ENCODE peak calls at places on chromosomes 5 and 9, in four cellular contexts. S is hepatocyte, G is HTR-8/SVneo, E is Daoy. V is an unnamed sample.
A peak's percentile ranks its signal among the peaks of the same experiment; 100 is the strongest.

GRCh38 chr5:1514027-1514818 is 9.5 kb downstream of the LPCAT1 start:
- DNase-seq in S (no peak), G (no peak), E (no peak), V (no peak)

GRCh38 chr5:321233-321725 is at the start of gene AHRR:
- DNase-seq in S (peak; percentile 86), G (peak; percentile 95), E (peak; percentile 85), V (peak; percentile 93)

GRCh38 chr9:120733190-120733589 is 18.9 kb upstream of the MEGF9 start:
- DNase-seq in S (peak; percentile 74), G (no peak), E (no peak), V (no peak)

GRCh38 chr9:129676287-129676686 is 10.8 kb downstream of the PRRX2 start:
- DNase-seq in S (no peak), G (no peak), E (no peak), V (no peak)

GRCh38 chr9:27157736-27158135 is 48.7 kb downstream of the TEK start:
- DNase-seq in S (no peak), G (no peak), E (no peak), V (no peak)

GRCh38 chr5:78002690-78003089 is 226.6 kb upstream of the TBCA start:
- DNase-seq in S (no peak), G (no peak), E (no peak), V (no peak)

GRCh38 chr9:34989946-34990635 is 546 bp downstream of the DNAJB5 start:
- DNase-seq in S (peak; percentile 91), G (peak; percentile 23), E (peak; percentile 71), V (peak; percentile 71)

GRCh38 chr5:116668361-116668760 is 93.7 kb upstream of the SEMA6A start:
- DNase-seq in S (no peak), G (no peak), E (no peak), V (no peak)

GRCh38 chr5:197892-198489 is 6.7 kb downstream of the LRRC14B start:
- DNase-seq in S (no peak), G (no peak), E (no peak), V (no peak)

GRCh38 chr5:109900453-109900852 is 210.7 kb downstream of the MAN2A1 start:
- DNase-seq in S (no peak), G (no peak), E (no peak), V (peak; percentile 32)

GRCh38 chr9:95088421-95089161 is 228.9 kb downstream of the FANCC start:
- DNase-seq in S (no peak), G (no peak), E (peak; percentile 50), V (no peak)

GRCh38 chr9:68488126-68488525 is 52.6 kb downstream of the TMEM252 start:
- DNase-seq in S (no peak), G (no peak), E (no peak), V (no peak)

GRCh38 chr5:19241690-19242089 is 746.3 kb downstream of the CDH18 start:
- DNase-seq in S (no peak), G (no peak), E (peak; percentile 78), V (no peak)

GRCh38 chr5:159022178-159022556 is 77.5 kb downstream of the EBF1 start:
- DNase-seq in S (peak; percentile 26), G (no peak), E (peak; percentile 47), V (no peak)

GRCh38 chr9:129863059-129863690 is 27.9 kb downstream of the USP20 start:
- DNase-seq in S (no peak), G (peak; percentile 89), E (peak; percentile 98), V (no peak)

GRCh38 chr5:68406767-68407232 is 191.2 kb downstream of the PIK3R1 start:
- DNase-seq in S (peak; percentile 47), G (no peak), E (no peak), V (peak; percentile 81)

GRCh38 chr5:52693279-52693678 is 94.4 kb upstream of the ITGA1 start:
- DNase-seq in S (peak; percentile 35), G (no peak), E (peak; percentile 14), V (peak; percentile 59)

GRCh38 chr5:172939561-172939960 is 19.7 kb upstream of the RPL26L1 start:
- DNase-seq in S (no peak), G (no peak), E (no peak), V (peak; percentile 100)

GRCh38 chr5:124474821-124475220 is 271.6 kb downstream of the ZNF608 start:
- DNase-seq in S (no peak), G (no peak), E (no peak), V (peak; percentile 38)

GRCh38 chr5:81850494-81850893 is 99.6 kb upstream of the SSBP2 start:
- DNase-seq in S (no peak), G (no peak), E (no peak), V (no peak)